ENCODE peak calls at places on chromosomes 12 and 14, in nine cellular contexts. One of them, this sample, is unnamed. For H3K9me3, the result is how much of the 10 kb centered on the place peaks cover.

GRCh38 chr14:90198541-90198940 is 57.8 kb upstream of the PSMC1 start:
- DNase-seq in upper lobe of left lung: peak
- DNase-seq in gastrocnemius medialis: no peak
- DNase-seq in psoas muscle: no peak
- DNase-seq in SK-N-SH: no peak
- DNase-seq in small intestine: no peak
- DNase-seq in cardiac muscle cell: no peak
- DNase-seq in heart right ventricle: no peak
- DNase-seq in suprapubic skin: no peak
- DNase-seq in this sample: no peak

GRCh38 chr12:96986883-96987523 is 79.9 kb downstream of the NEDD1 start:
- DNase-seq in upper lobe of left lung: no peak
- DNase-seq in gastrocnemius medialis: no peak
- DNase-seq in psoas muscle: no peak
- DNase-seq in SK-N-SH: peak
- DNase-seq in small intestine: no peak
- DNase-seq in cardiac muscle cell: peak
- DNase-seq in heart right ventricle: no peak
- DNase-seq in suprapubic skin: no peak
- DNase-seq in this sample: no peak

GRCh38 chr14:52950410-52950897 is 396 bp downstream of the FERMT2 start:
- DNase-seq in upper lobe of left lung: peak
- DNase-seq in gastrocnemius medialis: no peak
- DNase-seq in psoas muscle: peak
- DNase-seq in SK-N-SH: peak
- DNase-seq in small intestine: peak
- DNase-seq in cardiac muscle cell: peak
- DNase-seq in heart right ventricle: peak
- DNase-seq in suprapubic skin: peak
- DNase-seq in this sample: peak

GRCh38 chr12:116595186-116595585 is 36.0 kb downstream of the MAP1LC3B2 start:
- DNase-seq in upper lobe of left lung: no peak
- DNase-seq in gastrocnemius medialis: no peak
- DNase-seq in psoas muscle: no peak
- DNase-seq in SK-N-SH: no peak
- DNase-seq in small intestine: no peak
- DNase-seq in cardiac muscle cell: peak
- DNase-seq in heart right ventricle: no peak
- DNase-seq in suprapubic skin: no peak
- DNase-seq in this sample: no peak

GRCh38 chr12:79927772-79928474 is 7.0 kb downstream of the PPP1R12A start:
- DNase-seq in upper lobe of left lung: no peak
- DNase-seq in gastrocnemius medialis: no peak
- DNase-seq in psoas muscle: no peak
- DNase-seq in SK-N-SH: no peak
- DNase-seq in small intestine: peak
- DNase-seq in cardiac muscle cell: peak
- DNase-seq in heart right ventricle: no peak
- DNase-seq in suprapubic skin: no peak
- DNase-seq in this sample: no peak

GRCh38 chr12:93335603-93336162 is 42.0 kb upstream of the NUDT4 start:
- DNase-seq in upper lobe of left lung: no peak
- DNase-seq in gastrocnemius medialis: no peak
- DNase-seq in psoas muscle: no peak
- DNase-seq in SK-N-SH: no peak
- DNase-seq in small intestine: no peak
- DNase-seq in cardiac muscle cell: no peak
- DNase-seq in heart right ventricle: no peak
- DNase-seq in suprapubic skin: no peak
- DNase-seq in this sample: no peak

GRCh38 chr12:95646781-95647184 is 95.5 kb upstream of the USP44 start:
- DNase-seq in upper lobe of left lung: no peak
- DNase-seq in gastrocnemius medialis: no peak
- DNase-seq in psoas muscle: no peak
- DNase-seq in SK-N-SH: no peak
- DNase-seq in small intestine: no peak
- DNase-seq in cardiac muscle cell: peak
- DNase-seq in heart right ventricle: no peak
- DNase-seq in suprapubic skin: no peak
- DNase-seq in this sample: no peak

GRCh38 chr14:91366749-91367148 is 50.9 kb downstream of the CCDC88C start:
- DNase-seq in upper lobe of left lung: no peak
- DNase-seq in gastrocnemius medialis: no peak
- DNase-seq in psoas muscle: no peak
- DNase-seq in SK-N-SH: no peak
- DNase-seq in small intestine: no peak
- DNase-seq in cardiac muscle cell: no peak
- DNase-seq in heart right ventricle: no peak
- DNase-seq in suprapubic skin: no peak
- DNase-seq in this sample: no peak

GRCh38 chr14:44316647-44317432 is 190.2 kb downstream of the FSCB start:
- DNase-seq in upper lobe of left lung: no peak
- DNase-seq in gastrocnemius medialis: no peak
- DNase-seq in psoas muscle: no peak
- DNase-seq in SK-N-SH: no peak
- DNase-seq in small intestine: peak
- DNase-seq in cardiac muscle cell: peak
- DNase-seq in heart right ventricle: no peak
- DNase-seq in suprapubic skin: no peak
- DNase-seq in this sample: no peak

GRCh38 chr12:93583993-93584392 is 11.5 kb downstream of the SOCS2 start:
- DNase-seq in upper lobe of left lung: no peak
- DNase-seq in gastrocnemius medialis: no peak
- DNase-seq in psoas muscle: no peak
- DNase-seq in SK-N-SH: no peak
- DNase-seq in small intestine: no peak
- DNase-seq in cardiac muscle cell: no peak
- DNase-seq in heart right ventricle: no peak
- DNase-seq in suprapubic skin: no peak
- DNase-seq in this sample: no peak

GRCh38 chr12:2640281-2640680 is 154.5 kb upstream of the FKBP4 start:
- DNase-seq in upper lobe of left lung: no peak
- DNase-seq in gastrocnemius medialis: no peak
- DNase-seq in psoas muscle: peak
- DNase-seq in SK-N-SH: no peak
- DNase-seq in small intestine: no peak
- DNase-seq in cardiac muscle cell: no peak
- DNase-seq in heart right ventricle: no peak
- DNase-seq in suprapubic skin: no peak
- DNase-seq in this sample: no peak

GRCh38 chr12:58425481-58426392 is 484.4 kb downstream of the ATP23 start:
- DNase-seq in upper lobe of left lung: no peak
- DNase-seq in gastrocnemius medialis: no peak
- DNase-seq in psoas muscle: no peak
- DNase-seq in SK-N-SH: no peak
- DNase-seq in small intestine: no peak
- DNase-seq in cardiac muscle cell: peak
- DNase-seq in heart right ventricle: no peak
- DNase-seq in suprapubic skin: no peak
- DNase-seq in this sample: no peak

GRCh38 chr14:67133595-67134441 is 55.4 kb upstream of the GARIN2 start:
- DNase-seq in upper lobe of left lung: no peak
- DNase-seq in gastrocnemius medialis: no peak
- DNase-seq in psoas muscle: no peak
- DNase-seq in SK-N-SH: no peak
- DNase-seq in small intestine: no peak
- DNase-seq in cardiac muscle cell: peak
- DNase-seq in heart right ventricle: no peak
- DNase-seq in suprapubic skin: no peak
- DNase-seq in this sample: no peak

GRCh38 chr12:1907652-1908611 is 10.5 kb downstream of the CACNA2D4 start:
- DNase-seq in upper lobe of left lung: peak
- DNase-seq in gastrocnemius medialis: no peak
- DNase-seq in psoas muscle: no peak
- DNase-seq in SK-N-SH: no peak
- DNase-seq in small intestine: peak
- DNase-seq in cardiac muscle cell: no peak
- DNase-seq in heart right ventricle: no peak
- DNase-seq in suprapubic skin: peak
- DNase-seq in this sample: no peak

GRCh38 chr12:104658085-104658484 is 201.3 kb downstream of the CHST11 start:
- DNase-seq in upper lobe of left lung: no peak
- DNase-seq in gastrocnemius medialis: no peak
- DNase-seq in psoas muscle: no peak
- DNase-seq in SK-N-SH: no peak
- DNase-seq in small intestine: no peak
- DNase-seq in cardiac muscle cell: no peak
- DNase-seq in heart right ventricle: no peak
- DNase-seq in suprapubic skin: no peak
- DNase-seq in this sample: no peak

GRCh38 chr12:103421402-103421801 is 74.4 kb downstream of the C12orf42 start:
- DNase-seq in upper lobe of left lung: no peak
- DNase-seq in gastrocnemius medialis: no peak
- DNase-seq in psoas muscle: no peak
- DNase-seq in SK-N-SH: no peak
- DNase-seq in small intestine: no peak
- DNase-seq in cardiac muscle cell: no peak
- DNase-seq in heart right ventricle: no peak
- DNase-seq in suprapubic skin: no peak
- DNase-seq in this sample: no peak
- H3K9me3 ChIP-seq in upper lobe of left lung: under half
- H3K9me3 ChIP-seq in gastrocnemius medialis: under half
- H3K9me3 ChIP-seq in psoas muscle: under half
- H3K9me3 ChIP-seq in SK-N-SH: under half
- H3K9me3 ChIP-seq in small intestine: under half
- H3K9me3 ChIP-seq in cardiac muscle cell: under half
- H3K9me3 ChIP-seq in heart right ventricle: under half
- H3K9me3 ChIP-seq in suprapubic skin: under half
- H3K9me3 ChIP-seq in this sample: under half

GRCh38 chr14:105836160-105836559 is 309.8 kb downstream of the TMEM121 start:
- DNase-seq in upper lobe of left lung: no peak
- DNase-seq in gastrocnemius medialis: no peak
- DNase-seq in psoas muscle: no peak
- DNase-seq in SK-N-SH: no peak
- DNase-seq in small intestine: no peak
- DNase-seq in cardiac muscle cell: no peak
- DNase-seq in heart right ventricle: no peak
- DNase-seq in suprapubic skin: no peak
- DNase-seq in this sample: no peak
- H3K9me3 ChIP-seq in upper lobe of left lung: under half
- H3K9me3 ChIP-seq in gastrocnemius medialis: under half
- H3K9me3 ChIP-seq in psoas muscle: under half
- H3K9me3 ChIP-seq in SK-N-SH: under half
- H3K9me3 ChIP-seq in small intestine: under half
- H3K9me3 ChIP-seq in cardiac muscle cell: under half
- H3K9me3 ChIP-seq in heart right ventricle: under half
- H3K9me3 ChIP-seq in suprapubic skin: under half
- H3K9me3 ChIP-seq in this sample: under half

GRCh38 chr12:120810021-120810420 is 84.4 kb downstream of the ACADS start:
- DNase-seq in upper lobe of left lung: no peak
- DNase-seq in gastrocnemius medialis: no peak
- DNase-seq in psoas muscle: no peak
- DNase-seq in SK-N-SH: no peak
- DNase-seq in small intestine: no peak
- DNase-seq in cardiac muscle cell: no peak
- DNase-seq in heart right ventricle: no peak
- DNase-seq in suprapubic skin: no peak
- DNase-seq in this sample: no peak
- H3K9me3 ChIP-seq in upper lobe of left lung: under half
- H3K9me3 ChIP-seq in gastrocnemius medialis: under half
- H3K9me3 ChIP-seq in psoas muscle: under half
- H3K9me3 ChIP-seq in SK-N-SH: under half
- H3K9me3 ChIP-seq in small intestine: under half
- H3K9me3 ChIP-seq in cardiac muscle cell: under half
- H3K9me3 ChIP-seq in heart right ventricle: under half
- H3K9me3 ChIP-seq in suprapubic skin: under half
- H3K9me3 ChIP-seq in this sample: under half

DNA sequence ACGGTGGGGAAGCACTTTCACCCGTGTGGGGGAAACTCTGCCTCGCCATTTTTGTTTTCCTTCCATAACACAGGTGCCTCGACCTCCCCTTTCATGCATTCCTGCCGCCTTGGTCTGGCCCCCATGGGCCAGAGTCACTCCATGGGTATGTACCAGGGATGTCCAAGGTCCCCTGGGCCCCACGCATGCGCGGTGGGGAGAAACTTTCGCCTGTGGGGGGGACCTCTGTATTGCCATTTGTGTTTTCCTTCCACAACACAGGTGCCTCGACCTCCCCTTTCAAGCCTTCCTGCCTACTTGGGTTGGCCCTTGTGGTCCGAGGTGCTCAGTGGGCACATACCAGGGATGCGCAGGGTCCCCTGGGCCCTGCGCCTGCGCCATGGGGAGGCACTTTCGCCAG is 345.8 kb downstream of the ALG10 start:
- DNase-seq in upper lobe of left lung: no peak
- DNase-seq in gastrocnemius medialis: no peak
- DNase-seq in psoas muscle: no peak
- DNase-seq in SK-N-SH: no peak
- DNase-seq in small intestine: no peak
- DNase-seq in cardiac muscle cell: no peak
- DNase-seq in heart right ventricle: no peak
- DNase-seq in suprapubic skin: no peak
- DNase-seq in this sample: no peak
- H3K9me3 ChIP-seq in upper lobe of left lung: under half
- H3K9me3 ChIP-seq in gastrocnemius medialis: under half
- H3K9me3 ChIP-seq in psoas muscle: under half
- H3K9me3 ChIP-seq in SK-N-SH: under half
- H3K9me3 ChIP-seq in small intestine: under half
- H3K9me3 ChIP-seq in cardiac muscle cell: under half
- H3K9me3 ChIP-seq in heart right ventricle: under half
- H3K9me3 ChIP-seq in suprapubic skin: half or more
- H3K9me3 ChIP-seq in this sample: under half

GRCh38 chr12:132337557-132337956 is 8.2 kb upstream of the GALNT9 start:
- DNase-seq in upper lobe of left lung: peak
- DNase-seq in gastrocnemius medialis: no peak
- DNase-seq in psoas muscle: no peak
- DNase-seq in SK-N-SH: no peak
- DNase-seq in small intestine: no peak
- DNase-seq in cardiac muscle cell: no peak
- DNase-seq in heart right ventricle: no peak
- DNase-seq in suprapubic skin: no peak
- DNase-seq in this sample: no peak

GRCh38 chr12:132336451-132337413 is 7.3 kb upstream of the GALNT9 start:
- DNase-seq in upper lobe of left lung: peak
- DNase-seq in gastrocnemius medialis: no peak
- DNase-seq in psoas muscle: no peak
- DNase-seq in SK-N-SH: no peak
- DNase-seq in small intestine: no peak
- DNase-seq in cardiac muscle cell: no peak
- DNase-seq in heart right ventricle: no peak
- DNase-seq in suprapubic skin: no peak
- DNase-seq in this sample: no peak

GRCh38 chr12:132339856-132340255 is 10.5 kb upstream of the GALNT9 start:
- DNase-seq in upper lobe of left lung: peak
- DNase-seq in gastrocnemius medialis: no peak
- DNase-seq in psoas muscle: no peak
- DNase-seq in SK-N-SH: no peak
- DNase-seq in small intestine: no peak
- DNase-seq in cardiac muscle cell: no peak
- DNase-seq in heart right ventricle: no peak
- DNase-seq in suprapubic skin: no peak
- DNase-seq in this sample: no peak

GRCh38 chr12:132338781-132339180 is 9.4 kb upstream of the GALNT9 start:
- DNase-seq in upper lobe of left lung: peak
- DNase-seq in gastrocnemius medialis: no peak
- DNase-seq in psoas muscle: no peak
- DNase-seq in SK-N-SH: no peak
- DNase-seq in small intestine: no peak
- DNase-seq in cardiac muscle cell: no peak
- DNase-seq in heart right ventricle: no peak
- DNase-seq in suprapubic skin: no peak
- DNase-seq in this sample: no peak

GRCh38 chr12:132338311-132338710 is 8.9 kb upstream of the GALNT9 start:
- DNase-seq in upper lobe of left lung: peak
- DNase-seq in gastrocnemius medialis: no peak
- DNase-seq in psoas muscle: no peak
- DNase-seq in SK-N-SH: no peak
- DNase-seq in small intestine: no peak
- DNase-seq in cardiac muscle cell: no peak
- DNase-seq in heart right ventricle: no peak
- DNase-seq in suprapubic skin: no peak
- DNase-seq in this sample: no peak
- H3K9me3 ChIP-seq in upper lobe of left lung: under half
- H3K9me3 ChIP-seq in gastrocnemius medialis: under half
- H3K9me3 ChIP-seq in psoas muscle: under half
- H3K9me3 ChIP-seq in SK-N-SH: under half
- H3K9me3 ChIP-seq in small intestine: under half
- H3K9me3 ChIP-seq in cardiac muscle cell: under half
- H3K9me3 ChIP-seq in heart right ventricle: under half
- H3K9me3 ChIP-seq in suprapubic skin: under half
- H3K9me3 ChIP-seq in this sample: under half

This sample was measured in T-helper 17 cell.